ENCODE peak calls at places on chromosome 1, in four cellular contexts. One of them, this sample, is unnamed.

GRCh38 chr1:116923421-116923820 is 13.7 kb downstream of the PTGFRN start:
- DNase-seq in lung microvascular endothelial cell: no peak
- DNase-seq in tibial artery: no peak
- DNase-seq in PC-9: no peak
- DNase-seq in this sample: no peak

GRCh38 chr1:183048087-183049085 is 25.2 kb downstream of the LAMC1 start:
- DNase-seq in tibial artery: no peak
- DNase-seq in PC-9: no peak
- DNase-seq in lung microvascular endothelial cell: no peak
- DNase-seq in this sample: no peak

GRCh38 chr1:145806408-145806807 is 17.5 kb downstream of the RNF115 start:
- DNase-seq in tibial artery: no peak
- DNase-seq in PC-9: no peak
- DNase-seq in lung microvascular endothelial cell: no peak
- DNase-seq in this sample: no peak

GRCh38 chr1:54461731-54462596 is 55.8 kb upstream of the SSBP3 start:
- DNase-seq in lung microvascular endothelial cell: no peak
- DNase-seq in tibial artery: peak
- DNase-seq in PC-9: no peak
- DNase-seq in this sample: no peak

GRCh38 chr1:208192989-208193388 is 51.2 kb downstream of the PLXNA2 start:
- DNase-seq in PC-9: no peak
- DNase-seq in tibial artery: peak
- DNase-seq in lung microvascular endothelial cell: no peak
- DNase-seq in this sample: no peak

GRCh38 chr1:231162970-231163830 is 1.3 kb downstream of the TRIM67 start:
- DNase-seq in PC-9: no peak
- DNase-seq in tibial artery: no peak
- DNase-seq in lung microvascular endothelial cell: no peak
- DNase-seq in this sample: no peak

GRCh38 chr1:225709101-225709500 is 56.2 kb upstream of the ENAH start:
- DNase-seq in PC-9: no peak
- DNase-seq in tibial artery: no peak
- DNase-seq in lung microvascular endothelial cell: peak
- DNase-seq in this sample: no peak

GRCh38 chr1:156495401-156496140 is 5.0 kb downstream of the MEF2D start:
- DNase-seq in PC-9: peak
- DNase-seq in tibial artery: peak
- DNase-seq in lung microvascular endothelial cell: no peak
- DNase-seq in this sample: no peak

GRCh38 chr1:37926061-37926924 is 20.6 kb downstream of the INPP5B start:
- DNase-seq in tibial artery: no peak
- DNase-seq in lung microvascular endothelial cell: no peak
- DNase-seq in PC-9: no peak
- DNase-seq in this sample: no peak

GRCh38 chr1:75964760-75965408 is 32.7 kb upstream of the ASB17 start:
- DNase-seq in PC-9: no peak
- DNase-seq in tibial artery: no peak
- DNase-seq in lung microvascular endothelial cell: no peak
- DNase-seq in this sample: no peak

GRCh38 chr1:156534424-156535060 is 34.0 kb upstream of the MEF2D start:
- DNase-seq in tibial artery: no peak
- DNase-seq in lung microvascular endothelial cell: no peak
- DNase-seq in PC-9: no peak
- DNase-seq in this sample: no peak

GRCh38 chr1:228365321-228366061 is 41.1 kb downstream of the TRIM11 start:
- DNase-seq in tibial artery: peak
- DNase-seq in PC-9: no peak
- DNase-seq in lung microvascular endothelial cell: no peak
- DNase-seq in this sample: no peak

GRCh38 chr1:159955456-159955855 is 1.4 kb upstream of the SLAMF9 start:
- DNase-seq in PC-9: no peak
- DNase-seq in lung microvascular endothelial cell: no peak
- DNase-seq in tibial artery: no peak
- DNase-seq in this sample: no peak

GRCh38 chr1:229230136-229230892 is 40.6 kb upstream of the RAB4A start:
- DNase-seq in lung microvascular endothelial cell: no peak
- DNase-seq in PC-9: peak
- DNase-seq in tibial artery: no peak
- DNase-seq in this sample: no peak

GRCh38 chr1:107622975-107623374 is 342.0 kb downstream of the VAV3 start:
- DNase-seq in tibial artery: no peak
- DNase-seq in PC-9: no peak
- DNase-seq in lung microvascular endothelial cell: no peak
- DNase-seq in this sample: no peak

GRCh38 chr1:63973005-63973419 is 199.2 kb downstream of the ROR1 start:
- DNase-seq in PC-9: no peak
- DNase-seq in lung microvascular endothelial cell: no peak
- DNase-seq in tibial artery: no peak
- DNase-seq in this sample: no peak

GRCh38 chr1:188096521-188096920 is 1267.8 kb downstream of the PLA2G4A start:
- DNase-seq in lung microvascular endothelial cell: no peak
- DNase-seq in tibial artery: no peak
- DNase-seq in PC-9: no peak
- DNase-seq in this sample: no peak

This sample was measured in amygdala.